ENCODE peak calls at places on chromosomes 13 and 19, in six cellular contexts. A is ovary, B is transverse colon, X is thyroid gland, M is fibroblast of lung, J is ascending aorta. F is an unnamed sample. For H3K36me3, the result is how much of the 10 kb centered on the place peaks cover.

GRCh38 chr13:25587581-25587980 is 215.8 kb downstream of the ATP8A2 start:
- DNase-seq in A (no peak), B (no peak), X (no peak), M (no peak), J (no peak), F (no peak)

GRCh38 chr13:99132295-99132835 is 68.3 kb upstream of the UBAC2 start:
- DNase-seq in A (no peak), B (no peak), X (no peak), M (no peak), J (no peak), F (no peak)

GRCh38 chr19:13173129-13173737 is 23.0 kb downstream of the IER2 start:
- DNase-seq in A (no peak), B (no peak), X (peak), M (no peak), J (no peak), F (no peak)

GRCh38 chr19:18457478-18458331 is 19.8 kb upstream of the ISYNA1 start:
- DNase-seq in A (no peak), B (no peak), X (no peak), M (no peak), J (no peak), F (peak)

GRCh38 chr13:35292329-35292728 is 184.2 kb downstream of the MAB21L1 start:
- DNase-seq in A (no peak), B (no peak), X (no peak), M (no peak), J (no peak), F (no peak)

GRCh38 chr19:40274585-40275544 is 10.3 kb downstream of the AKT2 start:
- DNase-seq in A (peak), B (no peak), X (peak), M (no peak), J (no peak), F (no peak)

GRCh38 chr13:95181586-95181985 is 119.7 kb downstream of the ABCC4 start:
- DNase-seq in A (no peak), B (no peak), X (no peak), M (no peak), J (no peak), F (no peak)

GRCh38 chr13:99227909-99228688 is 27.4 kb downstream of the UBAC2 start:
- DNase-seq in A (no peak), B (no peak), X (no peak), M (no peak), J (no peak), F (no peak)

GRCh38 chr19:40718774-40719391 is 2.0 kb downstream of the ITPKC start:
- DNase-seq in A (peak), B (peak), X (peak), M (peak), J (peak), F (peak)

GRCh38 chr19:42098781-42099180 is 22.8 kb downstream of the ZNF574 start:
- DNase-seq in A (no peak), B (no peak), X (no peak), M (no peak), J (no peak), F (no peak)

GRCh38 chr19:58586131-58586765 is 13.1 kb upstream of the MZF1 start:
- DNase-seq in A (peak), B (no peak), X (no peak), M (no peak), J (peak), F (no peak)

GRCh38 chr13:51848674-51849073 is 3.7 kb upstream of the TMEM272 start:
- DNase-seq in A (no peak), B (no peak), X (no peak), M (peak), J (no peak), F (no peak)

GRCh38 chr13:94479559-94480095 is at the start of gene DCT:
- DNase-seq in A (no peak), B (no peak), X (no peak), M (no peak), J (no peak), F (no peak)

GRCh38 chr19:23002690-23003422 is at the start of gene ZNF728:
- DNase-seq in A (peak), B (peak), X (peak), M (no peak), J (peak), F (peak)

GRCh38 chr19:49222011-49222410 is 64.4 kb downstream of the TRPM4 start:
- DNase-seq in A (no peak), B (no peak), X (no peak), M (no peak), J (no peak), F (no peak)

GRCh38 chr13:39394811-39395685 is 207.9 kb downstream of the LHFPL6 start:
- DNase-seq in A (peak), B (no peak), X (no peak), M (no peak), J (no peak), F (no peak)

GRCh38 chr19:18869231-18869575 is 26.8 kb downstream of the CERS1 start:
- DNase-seq in A (no peak), B (no peak), X (no peak), M (no peak), J (no peak), F (no peak)

GRCh38 chr13:30869491-30869890 is 36.6 kb upstream of the MEDAG start:
- DNase-seq in A (peak), B (no peak), X (no peak), M (peak), J (no peak), F (no peak)

GRCh38 chr13:30871713-30872029 is 34.4 kb upstream of the MEDAG start:
- DNase-seq in A (no peak), B (no peak), X (no peak), M (peak), J (no peak), F (no peak)

GRCh38 chr13:30870916-30871712 is 35.0 kb upstream of the MEDAG start:
- DNase-seq in A (no peak), B (no peak), X (no peak), M (no peak), J (no peak), F (no peak)

GRCh38 chr13:30868806-30869470 is 37.1 kb upstream of the MEDAG start:
- DNase-seq in A (no peak), B (no peak), X (no peak), M (peak), J (no peak), F (no peak)

GRCh38 chr13:30870049-30870884 is 35.8 kb upstream of the MEDAG start:
- DNase-seq in A (peak), B (peak), X (peak), M (peak), J (peak), F (peak)
- TF ChIP-seq CTCF in A (no peak), B (no peak), X (no peak), M (no peak), J (no peak), F (no peak)

GRCh38 chr13:110149036-110149435 is 157.9 kb downstream of the COL4A1 start:
- DNase-seq in A (no peak), B (no peak), X (no peak), M (no peak), J (peak), F (no peak)

GRCh38 chr13:110155072-110155471 is 151.9 kb downstream of the COL4A1 start:
- DNase-seq in A (no peak), B (no peak), X (no peak), M (no peak), J (peak), F (no peak)

GRCh38 chr13:110150384-110151091 is 156.4 kb downstream of the COL4A1 start:
- DNase-seq in A (no peak), B (no peak), X (no peak), M (peak), J (peak), F (no peak)

GRCh38 chr13:110154370-110155031 is 152.5 kb downstream of the COL4A1 start:
- DNase-seq in A (no peak), B (no peak), X (no peak), M (no peak), J (peak), F (no peak)

DNA sequence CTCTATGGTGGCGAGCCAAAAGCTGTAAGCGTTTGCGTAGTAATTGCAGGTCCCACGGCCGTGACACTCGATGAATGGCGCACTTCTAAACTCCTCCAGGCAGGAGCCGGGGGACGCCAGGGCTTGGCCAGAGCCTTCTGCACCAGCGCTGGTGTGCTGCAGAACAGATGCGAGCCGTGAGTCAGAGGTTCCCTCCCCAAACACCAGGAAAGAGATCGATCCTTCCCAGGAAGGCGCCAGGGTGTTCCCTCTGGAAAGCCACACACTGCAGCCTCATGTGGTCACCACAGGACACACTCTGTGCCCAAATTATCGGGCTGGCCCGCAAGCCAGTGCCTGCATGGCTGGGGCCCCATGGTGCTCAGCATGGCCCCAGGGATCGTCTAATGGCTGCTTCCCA is 154.6 kb downstream of the COL4A1 start:
- DNase-seq in A (no peak), B (no peak), X (no peak), M (no peak), J (peak), F (no peak)
- H3K36me3 ChIP-seq in A (under half), B (under half), X (half or more), M (under half), J (half or more), F (under half)

DNA sequence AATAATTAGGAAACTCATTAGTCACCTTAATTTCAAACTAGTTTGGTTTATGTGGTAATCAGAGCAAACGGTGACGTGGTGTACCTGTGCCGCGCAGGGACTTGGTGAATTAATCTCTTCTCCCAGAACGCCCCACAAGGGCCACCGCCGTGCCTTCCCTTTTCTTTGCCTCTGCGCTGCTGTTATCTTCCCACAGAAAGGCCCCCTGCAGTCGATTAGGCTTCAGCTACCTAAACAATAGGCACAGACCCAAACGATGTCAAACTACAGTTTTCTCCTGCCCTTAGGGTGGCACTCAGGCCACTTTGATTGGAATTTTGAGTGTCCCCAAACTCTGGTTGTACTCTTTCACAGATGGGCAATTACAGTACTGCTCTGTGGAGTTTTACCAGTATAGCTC is 115.5 kb downstream of the GGACT start:
- DNase-seq in A (no peak), B (no peak), X (no peak), M (no peak), J (no peak), F (no peak)
- TF ChIP-seq CTCF in A (no peak), B (no peak), X (no peak), M (no peak), J (no peak), F (no peak)

DNA sequence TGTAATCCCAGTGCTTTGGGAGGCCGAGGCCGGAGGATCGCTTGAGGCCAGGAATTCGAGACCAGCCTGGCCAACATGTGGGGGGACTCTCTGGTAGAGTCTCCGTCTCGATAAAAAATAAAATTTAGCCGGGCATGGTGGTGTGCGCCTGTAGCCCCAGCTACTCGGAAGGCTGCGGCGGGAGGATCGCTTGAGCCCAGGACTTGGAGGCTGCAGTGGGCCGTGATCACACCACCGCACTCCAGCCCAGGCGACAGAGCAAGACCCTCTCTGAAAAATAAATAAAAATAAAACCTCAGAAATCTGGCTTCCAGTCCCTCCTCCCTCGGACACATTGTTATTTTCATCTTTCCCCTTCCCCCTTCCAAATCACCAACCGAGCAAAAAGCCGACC is 332 bp downstream of the IRGQ start:
- DNase-seq in A (no peak), B (peak), X (peak), M (no peak), J (no peak), F (no peak)
- H3K36me3 ChIP-seq in A (under half), B (under half), X (under half), M (under half), J (under half), F (under half)

DNA sequence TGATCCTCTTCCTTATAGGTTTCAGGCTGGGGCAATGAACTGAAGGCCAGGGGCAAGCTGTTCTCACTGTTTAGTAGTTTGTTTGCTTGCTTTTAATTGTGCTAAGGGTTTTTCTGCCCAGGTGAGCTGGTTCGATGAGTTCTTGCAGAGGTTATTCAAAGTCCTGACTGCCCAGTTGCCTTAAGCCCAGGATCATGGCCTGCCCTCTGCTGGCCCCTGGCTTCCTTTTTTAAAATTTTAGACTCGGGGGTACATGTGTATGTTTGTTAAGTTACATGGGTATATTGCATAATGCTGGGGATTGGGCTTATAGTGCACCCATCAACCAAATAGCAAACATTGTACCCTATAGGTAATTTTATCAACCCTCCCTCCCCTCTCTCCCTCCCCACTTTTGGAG is 65.7 kb downstream of the ZNF536 start:
- DNase-seq in A (no peak), B (no peak), X (no peak), M (no peak), J (no peak), F (no peak)
- TF ChIP-seq CTCF in A (no peak), B (no peak), X (no peak), M (no peak), J (no peak), F (no peak)

GRCh38 chr19:4018775-4019504 is 11.4 kb downstream of the PIAS4 start:
- DNase-seq in A (no peak), B (no peak), X (no peak), M (no peak), J (no peak), F (no peak)

GRCh38 chr19:4016903-4017638 is 9.5 kb downstream of the PIAS4 start:
- DNase-seq in A (no peak), B (no peak), X (no peak), M (no peak), J (no peak), F (no peak)

GRCh38 chr19:4019578-4019977 is 12.0 kb downstream of the PIAS4 start:
- DNase-seq in A (no peak), B (no peak), X (no peak), M (no peak), J (no peak), F (no peak)

GRCh38 chr19:4016486-4016885 is 8.9 kb downstream of the PIAS4 start:
- DNase-seq in A (no peak), B (no peak), X (no peak), M (no peak), J (no peak), F (no peak)

GRCh38 chr19:4018140-4018613 is 10.6 kb downstream of the PIAS4 start:
- DNase-seq in A (no peak), B (no peak), X (no peak), M (no peak), J (no peak), F (no peak)
- H3K36me3 ChIP-seq in A (under half), B (under half), X (under half), M (under half), J (under half), F (under half)

DNA sequence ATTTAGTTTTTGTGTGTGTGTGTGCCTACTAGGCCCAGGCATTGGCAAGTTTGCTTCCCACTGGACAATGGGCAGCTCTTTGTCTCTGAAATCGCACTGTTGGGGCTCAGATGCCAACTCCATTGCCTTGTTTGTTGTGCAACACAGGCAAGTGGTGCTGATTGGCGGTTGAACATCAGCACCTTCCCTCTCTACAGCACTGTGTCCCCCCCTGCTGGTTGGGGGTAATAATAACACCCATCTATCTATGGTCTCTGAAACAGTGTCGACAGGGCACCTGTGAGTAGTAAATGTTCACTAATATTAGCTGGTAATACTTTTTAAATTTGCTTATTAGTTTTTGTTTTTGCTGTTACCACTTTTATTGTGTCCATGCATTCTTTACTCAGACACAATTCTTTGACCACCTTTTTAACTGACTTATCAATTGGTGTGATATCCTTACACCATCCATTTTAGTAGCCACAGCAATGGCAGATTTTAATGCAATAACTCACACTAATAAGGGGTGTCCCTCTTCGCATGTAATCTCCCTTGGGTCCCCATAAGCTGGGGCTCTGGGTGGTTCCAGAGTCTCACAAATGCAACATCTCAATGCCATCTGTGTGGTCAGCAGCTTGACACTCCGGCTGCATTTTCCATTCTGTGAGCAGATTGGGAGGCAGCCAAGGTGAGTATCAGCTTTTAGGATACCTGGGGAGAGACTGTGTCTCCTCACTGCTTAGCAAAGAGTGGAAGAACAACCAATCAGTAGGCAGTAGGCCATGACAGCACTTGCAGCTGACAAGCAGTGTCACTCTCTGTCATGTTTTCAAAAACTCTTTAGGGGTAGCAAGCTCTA is 47.7 kb upstream of the UQCRFS1 start:
- DNase-seq in A (no peak), B (no peak), X (no peak), M (no peak), J (no peak), F (no peak)
- TF ChIP-seq CTCF in A (no peak), B (peak), X (no peak), M (peak), J (no peak), F (no peak)

GRCh38 chr19:32206065-32206464 is 139.3 kb upstream of the ZNF507 start:
- DNase-seq in A (no peak), B (no peak), X (no peak), M (no peak), J (no peak), F (no peak)
- H3K36me3 ChIP-seq in A (under half), B (under half), X (under half), M (under half), J (under half), F (under half)

GRCh38 chr13:33971305-33971819 is 153.4 kb downstream of the RFC3 start:
- DNase-seq in A (no peak), B (no peak), X (no peak), M (no peak), J (no peak), F (no peak)
- TF ChIP-seq CTCF in A (no peak), B (no peak), X (no peak), M (no peak), J (no peak), F (no peak)